ENCODE peak calls at places on chromosomes 16 and 17, in seven cellular contexts. G, D, N, L, B, V and T are unnamed samples.

GRCh38 chr16:5885521-5885920 is 787.9 kb upstream of the EEF2KMT start:
- DNase-seq in G (no peak), D (no peak), N (no peak), L (no peak), B (no peak), V (no peak), T (no peak)

GRCh38 chr16:2009302-2009711 is 314 bp downstream of the ZNF598 start:
- DNase-seq in G (no peak), D (no peak), N (no peak), L (no peak), B (no peak), V (no peak), T (no peak)

GRCh38 chr17:75872434-75873351 is 5.7 kb downstream of the TRIM47 start:
- DNase-seq in G (peak; percentile 32), D (peak; percentile 49), N (peak; percentile 75), L (no peak), B (peak; percentile 90), V (peak; percentile 96), T (no peak)

GRCh38 chr17:54172654-54173316 is 350.1 kb downstream of the KIF2B start:
- DNase-seq in G (no peak), D (no peak), N (peak; percentile 18), L (no peak), B (no peak), V (no peak), T (no peak)

GRCh38 chr16:88633684-88634140 is 4.7 kb upstream of the IL17C start:
- DNase-seq in G (no peak), D (no peak), N (no peak), L (no peak), B (no peak), V (no peak), T (no peak)

GRCh38 chr17:55167024-55167721 is 97.6 kb upstream of the HLF start:
- DNase-seq in G (no peak), D (no peak), N (no peak), L (no peak), B (no peak), V (no peak), T (no peak)

GRCh38 chr16:87860553-87861299 is 8.6 kb downstream of the SLC7A5 start:
- DNase-seq in G (no peak), D (no peak), N (peak; percentile 78), L (no peak), B (no peak), V (no peak), T (no peak)

GRCh38 chr17:82065638-82066303 is at the start of gene DUS1L:
- DNase-seq in G (peak; percentile 68), D (peak; percentile 43), N (peak; percentile 61), L (no peak), B (peak; percentile 48), V (peak; percentile 77), T (no peak)

GRCh38 chr17:34579017-34579946 is at the start of gene TMEM132E:
- DNase-seq in G (peak; percentile 82), D (peak; percentile 44), N (peak; percentile 4), L (peak; percentile 61), B (peak; percentile 29), V (no peak), T (no peak)

GRCh38 chr17:16129844-16130243 is 85.5 kb downstream of the NCOR1 start:
- DNase-seq in G (no peak), D (no peak), N (no peak), L (no peak), B (no peak), V (no peak), T (no peak)

GRCh38 chr16:1900452-1900774 is 17.8 kb downstream of the HS3ST6 start:
- DNase-seq in G (no peak), D (peak; percentile 93), N (no peak), L (peak; percentile 72), B (no peak), V (no peak), T (no peak)

GRCh38 chr17:71933306-71933705 is 187.5 kb upstream of the SOX9 start:
- DNase-seq in G (no peak), D (no peak), N (no peak), L (no peak), B (no peak), V (no peak), T (no peak)

GRCh38 chr16:13809765-13810164 is 110.2 kb upstream of the ERCC4 start:
- DNase-seq in G (no peak), D (no peak), N (no peak), L (no peak), B (no peak), V (no peak), T (no peak)

GRCh38 chr17:80704894-80705293 is 160.3 kb downstream of the RPTOR start:
- DNase-seq in G (no peak), D (no peak), N (no peak), L (no peak), B (no peak), V (no peak), T (no peak)